ENCODE peak calls at places on chromosomes 5 and 9, in six cellular contexts. L, N, R, H, A and D are unnamed samples.
A peak's percentile ranks its signal among the peaks of the same experiment; 100 is the strongest.

GRCh38 chr5:16679863-16680262 is 63.1 kb upstream of the RETREG1 start:
- DNase-seq in L (no peak), N (no peak), R (peak; percentile 65), H (no peak), A (no peak), D (no peak)

GRCh38 chr5:10695055-10695649 is 65.9 kb downstream of the DAP start:
- DNase-seq in L (peak; percentile 86), N (peak; percentile 18), R (peak; percentile 76), H (peak; percentile 76), A (peak; percentile 89), D (peak; percentile 90)

GRCh38 chr5:84383816-84384603 is 670 bp downstream of the EDIL3 start:
- DNase-seq in L (no peak), N (peak; percentile 67), R (peak; percentile 84), H (peak; percentile 42), A (peak; percentile 85), D (peak; percentile 75)

GRCh38 chr5:26034813-26035212 is 1003.6 kb downstream of the CDH9 start:
- DNase-seq in L (no peak), N (no peak), R (no peak), H (no peak), A (no peak), D (no peak)

GRCh38 chr5:109837226-109837861 is 147.6 kb downstream of the MAN2A1 start:
- DNase-seq in L (no peak), N (no peak), R (no peak), H (no peak), A (no peak), D (no peak)

GRCh38 chr9:113578877-113579269 is 115.3 kb downstream of the RGS3 start:
- DNase-seq in L (peak; percentile 73), N (no peak), R (no peak), H (peak; percentile 70), A (no peak), D (peak; percentile 90)

GRCh38 chr9:93620881-93621820 is 44.8 kb downstream of the PHF2 start:
- DNase-seq in L (peak; percentile 46), N (no peak), R (peak; percentile 31), H (peak; percentile 85), A (no peak), D (no peak)

GRCh38 chr5:16616536-16617271 is at the start of gene RETREG1:
- DNase-seq in L (peak; percentile 76), N (peak; percentile 49), R (peak; percentile 75), H (peak; percentile 76), A (peak; percentile 87), D (peak; percentile 90)

GRCh38 chr5:14082973-14083372 is 60.2 kb upstream of the TRIO start:
- DNase-seq in L (no peak), N (no peak), R (no peak), H (no peak), A (no peak), D (no peak)

GRCh38 chr5:179696605-179697004 is 2.2 kb upstream of the CANX start:
- DNase-seq in L (no peak), N (no peak), R (no peak), H (no peak), A (no peak), D (no peak)

GRCh38 chr5:146565764-146566163 is 49.8 kb upstream of the GPR151 start:
- DNase-seq in L (peak; percentile 26), N (peak; percentile 46), R (peak; percentile 74), H (no peak), A (peak; percentile 55), D (no peak)

GRCh38 chr5:56908942-56909293 is 478 bp upstream of the SETD9 start:
- DNase-seq in L (no peak), N (peak; percentile 14), R (no peak), H (no peak), A (peak; percentile 92), D (peak; percentile 92)

GRCh38 chr5:74995931-74996330 is 56.4 kb downstream of the GCNT4 start:
- DNase-seq in L (no peak), N (no peak), R (no peak), H (no peak), A (no peak), D (no peak)

GRCh38 chr5:185095-186070 is 5.9 kb upstream of the LRRC14B start:
- DNase-seq in L (no peak), N (no peak), R (no peak), H (peak; percentile 25), A (no peak), D (peak; percentile 64)

GRCh38 chr9:17005085-17005484 is 129.8 kb upstream of the CNTLN start:
- DNase-seq in L (peak; percentile 38), N (no peak), R (no peak), H (peak; percentile 60), A (peak; percentile 79), D (peak; percentile 75)

GRCh38 chr5:179400020-179400419 is 54.8 kb upstream of the ADAMTS2 start:
- DNase-seq in L (no peak), N (no peak), R (peak; percentile 37), H (no peak), A (no peak), D (no peak)

GRCh38 chr9:34796924-34797323 is 87.0 kb upstream of the CCL21 start:
- DNase-seq in L (no peak), N (no peak), R (peak; percentile 60), H (no peak), A (no peak), D (no peak)

GRCh38 chr5:68224561-68225187 is 9.1 kb downstream of the PIK3R1 start:
- DNase-seq in L (no peak), N (no peak), R (no peak), H (no peak), A (no peak), D (no peak)

GRCh38 chr5:10533218-10533617 is 30.7 kb upstream of the ANKRD33B start:
- DNase-seq in L (no peak), N (no peak), R (peak; percentile 67), H (no peak), A (peak; percentile 80), D (peak; percentile 49)

GRCh38 chr5:113606298-113607134 is 93.0 kb downstream of the YTHDC2 start:
- DNase-seq in L (peak; percentile 28), N (peak; percentile 46), R (peak; percentile 73), H (no peak), A (no peak), D (peak; percentile 64)

GRCh38 chr5:1810581-1811101 is 9.4 kb downstream of the NDUFS6 start:
- DNase-seq in L (no peak), N (no peak), R (no peak), H (peak; percentile 49), A (peak; percentile 46), D (no peak)

GRCh38 chr5:130720355-130720754 is 444.7 kb downstream of the HINT1 start:
- DNase-seq in L (no peak), N (peak; percentile 53), R (no peak), H (no peak), A (no peak), D (no peak)

GRCh38 chr5:173882632-173883031 is 5.5 kb upstream of the CPEB4 start:
- DNase-seq in L (no peak), N (no peak), R (no peak), H (no peak), A (no peak), D (no peak)

GRCh38 chr5:35924122-35924949 is 14.1 kb downstream of the CAPSL start:
- DNase-seq in L (no peak), N (no peak), R (no peak), H (no peak), A (no peak), D (no peak)

GRCh38 chr5:137113939-137114338 is 385.2 kb downstream of the SPOCK1 start:
- DNase-seq in L (no peak), N (no peak), R (no peak), H (no peak), A (no peak), D (no peak)

GRCh38 chr5:1239514-1240251 is 14.5 kb downstream of the SLC6A18 start:
- DNase-seq in L (peak; percentile 32), N (no peak), R (no peak), H (no peak), A (no peak), D (no peak)

GRCh38 chr5:124114911-124115310 is 602.9 kb downstream of the CSNK1G3 start:
- DNase-seq in L (no peak), N (no peak), R (no peak), H (no peak), A (no peak), D (no peak)

GRCh38 chr5:174737335-174737734 is 13.0 kb downstream of the MSX2 start:
- DNase-seq in L (no peak), N (no peak), R (no peak), H (no peak), A (no peak), D (no peak)

GRCh38 chr9:81318571-81318970 is 370.8 kb downstream of the TLE1 start:
- DNase-seq in L (no peak), N (no peak), R (no peak), H (no peak), A (no peak), D (no peak)

GRCh38 chr5:139652788-139653241 is 4.7 kb downstream of the CXXC5 start:
- DNase-seq in L (no peak), N (no peak), R (no peak), H (peak; percentile 49), A (no peak), D (no peak)
- H3K27ac ChIP-seq in L (peak overlapping the region; percentile 95), N (no peak overlapping the region), R (no peak overlapping the region), H (peak overlapping the region; percentile 98), A (peak overlapping the region; percentile 53), D (peak overlapping the region; percentile 90)

GRCh38 chr5:111132731-111133435 is 40.7 kb downstream of the WDR36 start:
- DNase-seq in L (no peak), N (no peak), R (no peak), H (no peak), A (no peak), D (no peak)
- H3K4me1 ChIP-seq in L (no peaks in the 10 kb centered on the region), N (peaks cover 8% of the 10 kb centered on the region), R (peaks cover 14% of the 10 kb centered on the region), H (no peaks in the 10 kb centered on the region), A (peaks cover 3% of the 10 kb centered on the region), D (no peaks in the 10 kb centered on the region)

DNA sequence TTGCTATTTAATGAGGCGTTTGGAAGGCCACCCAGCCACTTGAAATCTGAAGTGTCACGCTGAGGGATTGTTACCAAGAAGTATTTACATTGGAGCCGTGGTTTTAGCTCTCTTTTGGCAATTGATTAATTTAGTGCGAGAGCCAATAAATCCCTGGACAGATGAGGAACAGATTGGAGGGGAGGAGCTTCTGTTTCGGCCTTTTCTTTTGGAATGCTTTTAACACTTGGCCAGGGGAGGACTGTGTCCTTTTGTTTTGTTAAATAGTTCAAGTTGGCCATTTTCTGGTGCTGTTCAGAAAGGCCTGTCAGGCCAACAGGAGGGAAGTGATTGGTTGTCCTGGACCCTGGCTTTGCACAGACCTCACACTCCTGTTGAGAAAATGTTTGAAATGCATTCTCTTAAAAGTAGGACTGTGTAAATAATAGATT is 250.2 kb downstream of the PDZD2 start:
- DNase-seq in L (peak; percentile 26), N (no peak), R (no peak), H (no peak), A (no peak), D (no peak)
- H3K27ac ChIP-seq in L (peak overlapping the region; percentile 83), N (no peak overlapping the region), R (no peak overlapping the region), H (no peak overlapping the region), A (no peak overlapping the region), D (no peak overlapping the region)

DNA sequence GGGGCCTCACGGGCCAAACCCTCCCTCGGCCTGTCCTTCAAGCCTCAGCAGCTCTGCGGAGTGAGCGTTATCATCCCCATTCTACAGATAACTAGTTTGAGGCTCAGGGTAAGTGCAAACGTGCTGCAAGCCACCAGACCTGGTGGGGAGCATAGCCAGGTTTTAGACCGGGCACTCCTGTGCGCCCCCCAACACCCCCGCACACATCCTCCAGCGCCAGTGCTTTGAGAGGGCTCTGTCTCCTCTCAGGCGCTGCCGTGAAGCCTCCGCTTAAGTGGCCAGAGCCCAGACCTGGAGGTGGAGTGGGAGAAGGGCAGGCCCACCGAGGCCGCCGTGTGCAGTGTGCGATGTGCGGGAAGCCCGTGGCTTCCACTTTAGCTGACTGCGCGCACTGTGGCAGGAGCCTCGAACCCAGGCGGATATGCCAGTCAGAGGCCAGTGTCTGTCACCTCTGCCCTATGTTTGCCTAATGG is 1.6 kb upstream of the MGAT1 start:
- DNase-seq in L (no peak), N (no peak), R (no peak), H (no peak), A (no peak), D (peak; percentile 66)
- H3K4me1 ChIP-seq in L (peaks cover 91% of the 10 kb centered on the region), N (peaks cover 22% of the 10 kb centered on the region), R (peaks cover 17% of the 10 kb centered on the region), H (peaks cover 89% of the 10 kb centered on the region), A (peaks cover 7% of the 10 kb centered on the region), D (peaks cover 62% of the 10 kb centered on the region)